ENCODE peak calls at places on chromosomes 7 and 10, in ten cellular contexts. E, O, A, W, I, G, N, R, C and H are unnamed samples.

GRCh38 chr7:101386558-101387199 is 24.0 kb downstream of the COL26A1 start:
- DNase-seq in G (peak), W (peak), E (peak), R (no peak), I (no peak), O (no peak), C (no peak), N (no peak), A (no peak), H (peak)

GRCh38 chr10:119029613-119030420 is at the start of gene NANOS1:
- DNase-seq in G (no peak), N (no peak), R (peak), C (no peak), E (peak), W (no peak), O (no peak), A (peak), I (no peak), H (no peak)

GRCh38 chr7:48839108-48839507 is 85.2 kb upstream of the CDC14C start:
- DNase-seq in R (no peak), C (no peak), N (no peak), E (no peak), O (no peak), G (no peak), A (no peak), I (no peak), W (peak), H (no peak)

GRCh38 chr7:46630031-46630430 is 709.0 kb upstream of the IGFBP3 start:
- DNase-seq in N (no peak), O (no peak), G (no peak), E (peak), C (no peak), W (peak), I (no peak), A (no peak), R (no peak), H (peak)

GRCh38 chr7:25382869-25383268 is 154.6 kb upstream of the NPVF start:
- DNase-seq in E (no peak), N (no peak), R (no peak), G (no peak), W (no peak), O (no peak), I (no peak), A (no peak), C (no peak), H (no peak)

GRCh38 chr10:24556137-24556536 is 167.6 kb downstream of the ARHGAP21 start:
- DNase-seq in N (no peak), A (no peak), E (no peak), G (no peak), C (no peak), I (no peak), R (no peak), W (no peak), O (no peak), H (no peak)

GRCh38 chr10:130023454-130024230 is 59.6 kb upstream of the EBF3 start:
- DNase-seq in G (no peak), A (no peak), O (no peak), R (no peak), I (no peak), W (peak), C (no peak), N (no peak), E (no peak), H (peak)

GRCh38 chr10:75887981-75888380 is 456.6 kb downstream of the LRMDA start:
- DNase-seq in W (no peak), A (no peak), E (no peak), I (no peak), R (no peak), O (no peak), G (no peak), N (no peak), C (no peak), H (no peak)

GRCh38 chr10:104340692-104341091 is 2.4 kb upstream of the ITPRIP start:
- DNase-seq in G (no peak), N (no peak), I (no peak), R (no peak), A (no peak), O (no peak), C (no peak), E (no peak), W (no peak), H (no peak)

GRCh38 chr10:10642741-10643280 is 374.9 kb upstream of the CELF2 start:
- DNase-seq in A (no peak), N (no peak), C (no peak), I (no peak), E (peak), W (no peak), R (no peak), G (no peak), O (no peak), H (no peak)

GRCh38 chr7:129136887-129137647 is 7.4 kb upstream of the TSPAN33 start:
- DNase-seq in C (no peak), W (no peak), N (no peak), E (no peak), O (no peak), R (no peak), G (no peak), A (no peak), I (no peak), H (no peak)

GRCh38 chr10:106571216-106571954 is 593.1 kb downstream of the SORCS1 start:
- DNase-seq in C (peak), I (no peak), E (peak), R (no peak), A (no peak), G (no peak), N (no peak), O (no peak), W (no peak), H (peak)

GRCh38 chr7:18583305-18583704 is 87.8 kb downstream of the HDAC9 start:
- DNase-seq in I (no peak), O (no peak), N (no peak), G (no peak), W (peak), R (no peak), E (peak), A (no peak), C (no peak), H (peak)

GRCh38 chr7:126022452-126022851 is 1092.8 kb upstream of the POT1 start:
- DNase-seq in R (no peak), N (no peak), G (no peak), C (no peak), A (no peak), E (no peak), W (no peak), O (no peak), I (no peak), H (no peak)

GRCh38 chr10:12849351-12850181 is 151.9 kb downstream of the CCDC3 start:
- DNase-seq in E (no peak), R (no peak), O (no peak), G (peak), N (no peak), I (no peak), A (no peak), W (no peak), C (no peak), H (no peak)

GRCh38 chr7:38950309-38950708 is 27.4 kb upstream of the POU6F2 start:
- DNase-seq in I (no peak), W (peak), E (no peak), A (no peak), R (no peak), G (no peak), C (no peak), O (no peak), N (no peak), H (peak)

GRCh38 chr10:126227762-126228134 is 160.5 kb downstream of the ADAM12 start:
- DNase-seq in A (no peak), N (no peak), C (no peak), R (no peak), W (peak), G (no peak), E (peak), I (no peak), O (no peak), H (peak)

GRCh38 chr7:92276486-92276885 is 30.7 kb downstream of the ANKIB1 start:
- DNase-seq in I (no peak), W (no peak), E (no peak), O (no peak), G (no peak), N (no peak), A (no peak), C (no peak), R (no peak), H (no peak)

GRCh38 chr7:131267631-131268030 is 60.0 kb upstream of the MKLN1 start:
- DNase-seq in C (no peak), R (no peak), W (no peak), N (no peak), E (no peak), I (no peak), O (no peak), G (no peak), A (no peak), H (no peak)

GRCh38 chr10:24104895-24105294 is 104.0 kb upstream of the KIAA1217 start:
- DNase-seq in R (no peak), N (no peak), C (no peak), I (no peak), E (no peak), W (no peak), A (no peak), O (no peak), G (no peak), H (no peak)